ENCODE peak calls at places on chromosomes 16 and 17, in ten cellular contexts. B is caudate nucleus; S is SW480; L is aorta; T is iris pigment epithelial cell; H is GDM1; I is stimulated activated CD8-positive, alpha-beta memory T cell treated with anti-CD3 and anti-CD28 coated beads, Interleukin-2, amount 100 ng/mL, for 1 hour; M is psoas muscle; J is Caki2; N is stimulated activated CD4-positive, alpha-beta T cell treated with anti-CD3 and anti-CD28 coated beads, TNF-alpha, amount 100 ng/mL, for 4 hours. A is an unnamed sample.

GRCh38 chr17:66268247-66268927 is 34.0 kb upstream of the PRKCA start:
- DNase-seq in T (peak), S (no peak), J (no peak), N (no peak), I (no peak), B (no peak), M (no peak), H (no peak), L (no peak), A (no peak)

GRCh38 chr16:28317040-28317880 is 24.9 kb downstream of the SBK1 start:
- DNase-seq in J (peak), H (peak), T (peak), M (peak), L (peak), N (peak), B (no peak), I (peak), S (peak), A (no peak)

GRCh38 chr17:77859035-77859360 is 99.5 kb upstream of the TNRC6C start:
- DNase-seq in H (no peak), S (no peak), T (no peak), L (peak), M (no peak), I (no peak), J (no peak), N (no peak), B (no peak), A (no peak)

GRCh38 chr16:61791465-61791864 is 244.8 kb downstream of the CDH8 start:
- DNase-seq in M (no peak), B (no peak), T (peak), S (no peak), J (peak), N (no peak), H (no peak), L (no peak), I (no peak), A (no peak)

GRCh38 chr16:82584553-82585152 is 42.1 kb upstream of the CDH13 start:
- DNase-seq in T (no peak), N (no peak), I (no peak), J (no peak), S (no peak), B (no peak), H (no peak), M (peak), L (no peak), A (no peak)

GRCh38 chr16:66553223-66553622 is 847 bp downstream of the CKLF start:
- DNase-seq in J (no peak), B (no peak), T (no peak), L (no peak), N (no peak), S (no peak), H (no peak), M (no peak), I (no peak), A (no peak)

GRCh38 chr16:79598341-79599181 is 2.0 kb downstream of the MAF start:
- DNase-seq in M (peak), N (no peak), S (peak), L (peak), T (peak), J (peak), B (no peak), H (peak), I (no peak), A (peak)

GRCh38 chr17:17205368-17206148 is 575 bp downstream of the PLD6 start:
- DNase-seq in H (no peak), M (peak), L (peak), T (peak), J (peak), S (peak), I (peak), B (peak), N (peak), A (peak)

GRCh38 chr17:77441130-77441920 is 300.6 kb downstream of the SEC14L1 start:
- DNase-seq in M (no peak), N (no peak), J (peak), B (no peak), I (no peak), L (no peak), S (peak), T (no peak), H (peak), A (no peak)

GRCh38 chr16:5412721-5413120 is 315.1 kb upstream of the EEF2KMT start:
- DNase-seq in J (peak), B (peak), M (no peak), H (no peak), N (no peak), S (no peak), I (no peak), T (no peak), L (no peak), A (no peak)

GRCh38 chr17:491086-492014 is 138.7 kb upstream of the RPH3AL start:
- DNase-seq in J (peak), S (peak), N (peak), I (no peak), H (no peak), M (peak), B (no peak), L (peak), T (peak), A (no peak)

GRCh38 chr17:43994272-43995149 is 9.9 kb upstream of the NAGS start:
- DNase-seq in S (peak), L (peak), H (peak), M (peak), T (peak), I (peak), N (peak), B (peak), J (peak), A (peak)

GRCh38 chr17:48028736-48029135 is 8.9 kb downstream of the COPZ2 start:
- DNase-seq in M (no peak), N (no peak), I (no peak), B (no peak), H (no peak), T (no peak), J (no peak), S (no peak), L (peak), A (no peak)

A was measured in NCI-H748 treated with DMSO at 0.1 percent for 48 hours.